ENCODE peak calls at places on chromosomes 11 and 22, in seven cellular contexts. J, Y, K, W, U, B and I are unnamed samples.

GRCh38 chr11:103907136-103907535 is 129.3 kb upstream of the DDI1 start:
- DNase-seq in B (peak), W (no peak), K (no peak), U (no peak), Y (no peak), J (no peak), I (no peak)

GRCh38 chr11:47236482-47236881 is 12.1 kb downstream of the ACP2 start:
- DNase-seq in W (peak), U (no peak), K (peak), B (peak), Y (no peak), J (no peak), I (no peak)

GRCh38 chr11:130995266-130995665 is 79.0 kb upstream of the SNX19 start:
- DNase-seq in U (no peak), W (no peak), B (no peak), K (no peak), Y (no peak), J (no peak), I (no peak)

GRCh38 chr11:35893796-35894475 is 49.9 kb upstream of the LDLRAD3 start:
- DNase-seq in J (no peak), B (no peak), Y (no peak), K (no peak), W (no peak), U (peak), I (no peak)

GRCh38 chr11:94129505-94130335 is 1.1 kb downstream of the PANX1 start:
- DNase-seq in B (peak), U (no peak), J (no peak), W (peak), Y (no peak), K (peak), I (no peak)

GRCh38 chr11:2194877-2195755 is 23.5 kb upstream of the TH start:
- DNase-seq in Y (peak), B (peak), K (peak), U (peak), W (peak), J (no peak), I (no peak)

GRCh38 chr22:41948142-41948541 is 1.2 kb upstream of the CENPM start:
- DNase-seq in B (no peak), U (no peak), K (no peak), J (no peak), Y (no peak), W (no peak), I (no peak)

GRCh38 chr11:134822930-134823329 is 410.9 kb upstream of the B3GAT1 start:
- DNase-seq in U (no peak), W (no peak), K (no peak), B (no peak), J (no peak), Y (no peak), I (no peak)

GRCh38 chr11:8917157-8917820 is 6.3 kb downstream of the AKIP1 start:
- DNase-seq in J (no peak), B (peak), W (peak), Y (no peak), U (peak), K (peak), I (no peak)

GRCh38 chr11:35614949-35615569 is 3.2 kb upstream of the FJX1 start:
- DNase-seq in Y (no peak), W (no peak), K (peak), B (no peak), J (no peak), U (peak), I (no peak)

GRCh38 chr11:130219148-130219547 is 59.6 kb downstream of the ST14 start:
- DNase-seq in Y (no peak), J (no peak), U (no peak), K (no peak), W (no peak), B (no peak), I (no peak)

GRCh38 chr22:24471570-24471969 is 23.6 kb upstream of the UPB1 start:
- DNase-seq in J (no peak), W (no peak), K (no peak), Y (no peak), U (no peak), B (peak), I (no peak)

GRCh38 chr11:77068461-77069335 is 1.9 kb downstream of the CAPN5 start:
- DNase-seq in K (no peak), U (no peak), W (no peak), J (no peak), B (no peak), Y (no peak), I (no peak)

GRCh38 chr11:1920909-1921575 is 1.5 kb downstream of the TNNT3 start:
- DNase-seq in J (no peak), K (no peak), W (no peak), B (no peak), U (no peak), Y (no peak), I (no peak)

GRCh38 chr11:103384652-103385051 is 275.4 kb downstream of the DYNC2H1 start:
- DNase-seq in U (peak), K (peak), B (peak), Y (peak), W (no peak), J (no peak), I (no peak)

GRCh38 chr11:92322225-92322624 is 97.6 kb downstream of the FAT3 start:
- DNase-seq in U (peak), K (peak), Y (peak), J (no peak), W (no peak), B (no peak), I (no peak)

GRCh38 chr11:128904303-128904871 is 13.2 kb downstream of the KCNJ5 start:
- DNase-seq in K (peak), U (no peak), J (no peak), B (no peak), W (peak), Y (no peak), I (no peak)
- TF ChIP-seq EZH2 in K (no peak), U (no peak), J (no peak), B (no peak), W (no peak), Y (no peak), I (no peak)

GRCh38 chr11:19345848-19346681 is 105.3 kb upstream of the E2F8 start:
- DNase-seq in U (no peak), W (peak), Y (peak), B (peak), J (no peak), K (peak), I (no peak)
- TF ChIP-seq EZH2 in U (peak), W (peak), Y (no peak), B (no peak), J (no peak), K (peak), I (peak)

GRCh38 chr11:10305964-10306918 is 1.4 kb downstream of the ADM start:
- DNase-seq in Y (peak), J (no peak), B (peak), U (peak), W (peak), K (peak), I (no peak)
- TF ChIP-seq EZH2 in Y (no peak), J (no peak), B (no peak), U (no peak), W (no peak), K (no peak), I (no peak)

GRCh38 chr11:69822676-69823494 is 3.7 kb upstream of the FGF3 start:
- DNase-seq in J (no peak), Y (no peak), W (no peak), K (no peak), B (no peak), U (no peak), I (no peak)
- TF ChIP-seq EZH2 in J (no peak), Y (no peak), W (no peak), K (no peak), B (no peak), U (no peak), I (no peak)

GRCh38 chr11:721347-721912 is 15.4 kb downstream of the EPS8L2 start:
- DNase-seq in B (no peak), W (no peak), U (no peak), J (no peak), Y (no peak), K (no peak), I (no peak)
- TF ChIP-seq EZH2 in B (peak), W (peak), U (no peak), J (no peak), Y (no peak), K (no peak), I (no peak)